ENCODE peak calls at places on chromosome 6, in eight cellular contexts. One of them, this sample, is unnamed.

GRCh38 chr6:107612762-107613415 is 123.0 kb downstream of the SOBP start:
- DNase-seq in hepatocyte: no peak
- DNase-seq in BE2C: no peak
- DNase-seq in CD8-positive, alpha-beta T cell: no peak
- DNase-seq in SJSA1: no peak
- DNase-seq in heart right ventricle: no peak
- DNase-seq in HCT116: no peak
- DNase-seq in tibial artery: no peak
- DNase-seq in this sample: no peak

GRCh38 chr6:106475280-106475679 is 114.8 kb downstream of the CRYBG1 start:
- DNase-seq in HCT116: no peak
- DNase-seq in hepatocyte: no peak
- DNase-seq in CD8-positive, alpha-beta T cell: no peak
- DNase-seq in SJSA1: no peak
- DNase-seq in BE2C: no peak
- DNase-seq in heart right ventricle: no peak
- DNase-seq in tibial artery: no peak
- DNase-seq in this sample: no peak

GRCh38 chr6:26342106-26342999 is 22.6 kb upstream of the BTN3A2 start:
- DNase-seq in tibial artery: no peak
- DNase-seq in HCT116: no peak
- DNase-seq in BE2C: no peak
- DNase-seq in SJSA1: peak; percentile 72
- DNase-seq in heart right ventricle: no peak
- DNase-seq in CD8-positive, alpha-beta T cell: no peak
- DNase-seq in hepatocyte: no peak
- DNase-seq in this sample: no peak

GRCh38 chr6:3726421-3726820 is 25.1 kb downstream of the PXDC1 start:
- DNase-seq in BE2C: no peak
- DNase-seq in SJSA1: no peak
- DNase-seq in CD8-positive, alpha-beta T cell: no peak
- DNase-seq in hepatocyte: no peak
- DNase-seq in HCT116: no peak
- DNase-seq in heart right ventricle: no peak
- DNase-seq in tibial artery: peak; percentile 63
- DNase-seq in this sample: no peak

GRCh38 chr6:16332175-16332542 is 93.8 kb downstream of the GMPR start:
- DNase-seq in heart right ventricle: peak; percentile 56
- DNase-seq in CD8-positive, alpha-beta T cell: peak; percentile 86
- DNase-seq in tibial artery: peak; percentile 88
- DNase-seq in SJSA1: peak; percentile 75
- DNase-seq in HCT116: no peak
- DNase-seq in hepatocyte: peak; percentile 89
- DNase-seq in BE2C: peak; percentile 79
- DNase-seq in this sample: peak; percentile 82

GRCh38 chr6:74289881-74290280 is 593.9 kb downstream of the CD109 start:
- DNase-seq in BE2C: no peak
- DNase-seq in heart right ventricle: no peak
- DNase-seq in CD8-positive, alpha-beta T cell: no peak
- DNase-seq in SJSA1: no peak
- DNase-seq in HCT116: no peak
- DNase-seq in tibial artery: no peak
- DNase-seq in hepatocyte: peak; percentile 7
- DNase-seq in this sample: no peak

GRCh38 chr6:169186496-169187169 is 67.0 kb downstream of the THBS2 start:
- DNase-seq in tibial artery: no peak
- DNase-seq in HCT116: no peak
- DNase-seq in SJSA1: no peak
- DNase-seq in hepatocyte: no peak
- DNase-seq in CD8-positive, alpha-beta T cell: no peak
- DNase-seq in heart right ventricle: no peak
- DNase-seq in BE2C: no peak
- DNase-seq in this sample: peak; percentile 14

GRCh38 chr6:111564482-111564945 is 41.2 kb downstream of the TRAF3IP2 start:
- DNase-seq in BE2C: peak; percentile 27
- DNase-seq in hepatocyte: no peak
- DNase-seq in SJSA1: peak; percentile 53
- DNase-seq in HCT116: no peak
- DNase-seq in tibial artery: peak; percentile 88
- DNase-seq in CD8-positive, alpha-beta T cell: no peak
- DNase-seq in heart right ventricle: no peak
- DNase-seq in this sample: no peak

GRCh38 chr6:146851837-146852236 is 253.1 kb downstream of the ADGB start:
- DNase-seq in CD8-positive, alpha-beta T cell: no peak
- DNase-seq in SJSA1: no peak
- DNase-seq in HCT116: no peak
- DNase-seq in BE2C: no peak
- DNase-seq in hepatocyte: no peak
- DNase-seq in heart right ventricle: no peak
- DNase-seq in tibial artery: no peak
- DNase-seq in this sample: no peak

GRCh38 chr6:151765444-151765886 is 42.0 kb upstream of the ESR1 start:
- DNase-seq in SJSA1: peak; percentile 65
- DNase-seq in hepatocyte: peak; percentile 77
- DNase-seq in HCT116: peak; percentile 64
- DNase-seq in BE2C: peak; percentile 45
- DNase-seq in tibial artery: no peak
- DNase-seq in CD8-positive, alpha-beta T cell: no peak
- DNase-seq in heart right ventricle: no peak
- DNase-seq in this sample: peak; percentile 53

GRCh38 chr6:63816979-63817436 is 181.4 kb downstream of the PHF3 start:
- DNase-seq in BE2C: peak; percentile 69
- DNase-seq in tibial artery: no peak
- DNase-seq in hepatocyte: peak; percentile 31
- DNase-seq in heart right ventricle: no peak
- DNase-seq in HCT116: no peak
- DNase-seq in SJSA1: no peak
- DNase-seq in CD8-positive, alpha-beta T cell: no peak
- DNase-seq in this sample: peak; percentile 50

GRCh38 chr6:13653296-13653695 is 38.2 kb downstream of the NOL7 start:
- DNase-seq in BE2C: no peak
- DNase-seq in heart right ventricle: no peak
- DNase-seq in tibial artery: no peak
- DNase-seq in HCT116: no peak
- DNase-seq in SJSA1: no peak
- DNase-seq in hepatocyte: no peak
- DNase-seq in CD8-positive, alpha-beta T cell: no peak
- DNase-seq in this sample: no peak

GRCh38 chr6:26126394-26127221 is 39.4 kb downstream of the HFE start:
- DNase-seq in BE2C: no peak
- DNase-seq in CD8-positive, alpha-beta T cell: no peak
- DNase-seq in SJSA1: no peak
- DNase-seq in HCT116: no peak
- DNase-seq in tibial artery: no peak
- DNase-seq in hepatocyte: peak; percentile 24
- DNase-seq in heart right ventricle: no peak
- DNase-seq in this sample: no peak

GRCh38 chr6:548517-548916 is 108.4 kb downstream of the HUS1B start:
- DNase-seq in BE2C: no peak
- DNase-seq in heart right ventricle: no peak
- DNase-seq in HCT116: no peak
- DNase-seq in CD8-positive, alpha-beta T cell: no peak
- DNase-seq in SJSA1: no peak
- DNase-seq in tibial artery: no peak
- DNase-seq in hepatocyte: no peak
- DNase-seq in this sample: no peak

GRCh38 chr6:16180696-16181428 is 52.0 kb downstream of the MYLIP start:
- DNase-seq in BE2C: no peak
- DNase-seq in HCT116: no peak
- DNase-seq in hepatocyte: no peak
- DNase-seq in SJSA1: no peak
- DNase-seq in CD8-positive, alpha-beta T cell: no peak
- DNase-seq in heart right ventricle: no peak
- DNase-seq in tibial artery: no peak
- DNase-seq in this sample: peak; percentile 28

GRCh38 chr6:43221046-43221773 is 8.1 kb downstream of the DNPH1 start:
- DNase-seq in HCT116: no peak
- DNase-seq in BE2C: no peak
- DNase-seq in hepatocyte: no peak
- DNase-seq in SJSA1: no peak
- DNase-seq in tibial artery: peak; percentile 55
- DNase-seq in heart right ventricle: no peak
- DNase-seq in CD8-positive, alpha-beta T cell: no peak
- DNase-seq in this sample: peak; percentile 34

GRCh38 chr6:154341876-154342275 is 14.7 kb downstream of the IPCEF1 start:
- DNase-seq in HCT116: no peak
- DNase-seq in SJSA1: no peak
- DNase-seq in hepatocyte: no peak
- DNase-seq in CD8-positive, alpha-beta T cell: no peak
- DNase-seq in BE2C: no peak
- DNase-seq in heart right ventricle: no peak
- DNase-seq in tibial artery: no peak
- DNase-seq in this sample: no peak

GRCh38 chr6:144215402-144215931 is 65.2 kb downstream of the STX11 start:
- DNase-seq in tibial artery: peak; percentile 71
- DNase-seq in HCT116: no peak
- DNase-seq in SJSA1: no peak
- DNase-seq in CD8-positive, alpha-beta T cell: peak; percentile 62
- DNase-seq in heart right ventricle: peak; percentile 26
- DNase-seq in BE2C: peak; percentile 34
- DNase-seq in hepatocyte: peak; percentile 32
- DNase-seq in this sample: peak; percentile 26

GRCh38 chr6:135475292-135475886 is 22.2 kb downstream of the AHI1 start:
- DNase-seq in CD8-positive, alpha-beta T cell: no peak
- DNase-seq in heart right ventricle: no peak
- DNase-seq in BE2C: no peak
- DNase-seq in SJSA1: no peak
- DNase-seq in HCT116: no peak
- DNase-seq in hepatocyte: peak; percentile 9
- DNase-seq in tibial artery: no peak
- DNase-seq in this sample: no peak

GRCh38 chr6:148223424-148223842 is 119.2 kb upstream of the SASH1 start:
- DNase-seq in tibial artery: no peak
- DNase-seq in hepatocyte: no peak
- DNase-seq in SJSA1: peak; percentile 60
- DNase-seq in CD8-positive, alpha-beta T cell: no peak
- DNase-seq in HCT116: no peak
- DNase-seq in heart right ventricle: no peak
- DNase-seq in BE2C: no peak
- DNase-seq in this sample: no peak

GRCh38 chr6:111228094-111228493 is 140.8 kb downstream of the SLC16A10 start:
- DNase-seq in CD8-positive, alpha-beta T cell: no peak
- DNase-seq in HCT116: no peak
- DNase-seq in hepatocyte: no peak
- DNase-seq in SJSA1: no peak
- DNase-seq in heart right ventricle: no peak
- DNase-seq in BE2C: no peak
- DNase-seq in tibial artery: no peak
- DNase-seq in this sample: no peak

GRCh38 chr6:139448094-139448649 is 73.7 kb upstream of the CITED2 start:
- DNase-seq in heart right ventricle: no peak
- DNase-seq in HCT116: no peak
- DNase-seq in SJSA1: no peak
- DNase-seq in hepatocyte: no peak
- DNase-seq in BE2C: no peak
- DNase-seq in CD8-positive, alpha-beta T cell: no peak
- DNase-seq in tibial artery: no peak
- DNase-seq in this sample: no peak

GRCh38 chr6:22133352-22133751 is 163.5 kb downstream of the PRL start:
- DNase-seq in heart right ventricle: no peak
- DNase-seq in HCT116: no peak
- DNase-seq in tibial artery: no peak
- DNase-seq in BE2C: no peak
- DNase-seq in hepatocyte: peak; percentile 13
- DNase-seq in SJSA1: no peak
- DNase-seq in CD8-positive, alpha-beta T cell: no peak
- DNase-seq in this sample: no peak

DNA sequence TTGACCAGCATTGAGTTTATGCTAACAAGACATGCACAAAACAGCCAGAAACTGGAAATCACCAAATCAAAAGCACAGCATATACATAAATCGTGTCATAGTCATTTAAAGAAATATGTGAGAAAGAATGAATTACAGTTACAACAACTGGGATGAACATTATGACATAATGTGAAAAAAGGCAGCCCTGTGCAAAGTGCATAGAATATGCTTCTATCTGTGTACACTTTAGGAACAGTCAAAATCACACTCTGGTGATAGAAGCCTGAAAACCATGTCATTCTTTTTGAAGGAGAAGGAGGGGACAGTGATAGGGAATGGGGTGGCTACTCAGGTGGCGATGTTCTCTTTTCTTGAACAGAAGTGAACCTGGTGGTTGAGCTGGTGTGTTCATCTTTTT is 79.7 kb upstream of the KIF25 start:
- DNase-seq in HCT116: no peak
- DNase-seq in hepatocyte: no peak
- DNase-seq in tibial artery: no peak
- DNase-seq in CD8-positive, alpha-beta T cell: no peak
- DNase-seq in BE2C: no peak
- DNase-seq in SJSA1: no peak
- DNase-seq in heart right ventricle: no peak
- DNase-seq in this sample: no peak
- H3K4me3 ChIP-seq in HCT116: no peak overlapping the region
- H3K4me3 ChIP-seq in hepatocyte: no peak overlapping the region
- H3K4me3 ChIP-seq in tibial artery: no peak overlapping the region
- H3K4me3 ChIP-seq in CD8-positive, alpha-beta T cell: no peak overlapping the region
- H3K4me3 ChIP-seq in BE2C: no peak overlapping the region
- H3K4me3 ChIP-seq in SJSA1: no peak overlapping the region
- H3K4me3 ChIP-seq in heart right ventricle: no peak overlapping the region
- H3K4me3 ChIP-seq in this sample: no peak overlapping the region

GRCh38 chr6:29793796-29794195 is 33.8 kb upstream of the HLA-G start:
- DNase-seq in HCT116: no peak
- DNase-seq in BE2C: no peak
- DNase-seq in heart right ventricle: no peak
- DNase-seq in tibial artery: peak; percentile 39
- DNase-seq in hepatocyte: no peak
- DNase-seq in CD8-positive, alpha-beta T cell: no peak
- DNase-seq in SJSA1: no peak
- DNase-seq in this sample: no peak
- H3K27me3 ChIP-seq in HCT116: no peaks in the 10 kb centered on the region
- H3K27me3 ChIP-seq in BE2C: peaks cover 21% of the 10 kb centered on the region
- H3K27me3 ChIP-seq in heart right ventricle: no peaks in the 10 kb centered on the region
- H3K27me3 ChIP-seq in tibial artery: peaks cover 36% of the 10 kb centered on the region
- H3K27me3 ChIP-seq in hepatocyte: peaks cover 60% of the 10 kb centered on the region
- H3K27me3 ChIP-seq in CD8-positive, alpha-beta T cell: no peaks in the 10 kb centered on the region
- H3K27me3 ChIP-seq in SJSA1: peaks cover 16% of the 10 kb centered on the region
- H3K27me3 ChIP-seq in this sample: peaks cover 32% of the 10 kb centered on the region

GRCh38 chr6:119193707-119194106 is 115.2 kb upstream of the FAM184A start:
- DNase-seq in hepatocyte: no peak
- DNase-seq in HCT116: no peak
- DNase-seq in BE2C: peak; percentile 25
- DNase-seq in SJSA1: no peak
- DNase-seq in heart right ventricle: no peak
- DNase-seq in CD8-positive, alpha-beta T cell: no peak
- DNase-seq in tibial artery: no peak
- DNase-seq in this sample: no peak
- H3K36me3 ChIP-seq in hepatocyte: no peaks in the 10 kb centered on the region
- H3K36me3 ChIP-seq in HCT116: peaks cover 38% of the 10 kb centered on the region
- H3K36me3 ChIP-seq in BE2C: peaks cover 36% of the 10 kb centered on the region
- H3K36me3 ChIP-seq in SJSA1: no peaks in the 10 kb centered on the region
- H3K36me3 ChIP-seq in heart right ventricle: peaks cover 90% of the 10 kb centered on the region
- H3K36me3 ChIP-seq in CD8-positive, alpha-beta T cell: no peaks in the 10 kb centered on the region
- H3K36me3 ChIP-seq in tibial artery: peaks cover 23% of the 10 kb centered on the region
- H3K36me3 ChIP-seq in this sample: no peaks in the 10 kb centered on the region

DNA sequence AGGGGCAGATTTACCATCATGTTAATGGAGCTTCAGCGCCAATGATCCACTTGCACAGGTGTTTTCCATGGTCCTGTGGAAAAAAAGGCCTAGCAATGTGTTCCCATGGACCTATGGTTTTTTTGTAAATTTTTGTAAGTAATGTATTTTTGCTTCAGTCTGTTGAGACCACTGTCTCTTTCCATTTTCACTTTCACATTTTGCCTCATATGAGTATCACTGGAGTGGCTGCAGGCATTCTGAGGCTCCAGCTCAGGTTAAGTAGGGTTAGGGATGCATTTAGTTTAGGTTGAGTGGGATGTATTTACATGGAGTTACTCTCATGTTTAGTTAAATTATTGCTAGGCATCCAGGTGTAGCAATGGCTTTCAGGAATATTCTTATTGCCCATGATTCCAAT is 19.2 kb upstream of the LMBRD1 start:
- DNase-seq in heart right ventricle: no peak
- DNase-seq in HCT116: no peak
- DNase-seq in tibial artery: no peak
- DNase-seq in CD8-positive, alpha-beta T cell: no peak
- DNase-seq in SJSA1: no peak
- DNase-seq in BE2C: no peak
- DNase-seq in hepatocyte: no peak
- DNase-seq in this sample: no peak
- H3K4me3 ChIP-seq in heart right ventricle: no peak overlapping the region
- H3K4me3 ChIP-seq in HCT116: no peak overlapping the region
- H3K4me3 ChIP-seq in tibial artery: no peak overlapping the region
- H3K4me3 ChIP-seq in CD8-positive, alpha-beta T cell: peak overlapping the region; percentile 22
- H3K4me3 ChIP-seq in SJSA1: no peak overlapping the region
- H3K4me3 ChIP-seq in BE2C: no peak overlapping the region
- H3K4me3 ChIP-seq in hepatocyte: no peak overlapping the region
- H3K4me3 ChIP-seq in this sample: no peak overlapping the region

This sample was measured in H7.